ENCODE peak calls at places on chromosome 15, in nine cellular contexts. N is esophagus muscularis mucosa; X is CD8-positive, alpha-beta T cell; W is stomach; O is WTC11; D is dorsolateral prefrontal cortex; I is GM12865; R is heart left ventricle; S is A549. P is an unnamed sample.

GRCh38 chr15:41934843-41935242 is 37.5 kb downstream of the EHD4 start:
- DNase-seq in N (no peak), X (peak; percentile 81), W (peak; percentile 46), O (no peak), D (no peak), I (peak; percentile 58), R (no peak), S (no peak), P (no peak)

GRCh38 chr15:82168296-82168695 is 94.2 kb downstream of the EFL1 start:
- DNase-seq in N (no peak), X (no peak), W (no peak), O (no peak), D (no peak), I (no peak), R (no peak), S (no peak), P (no peak)

GRCh38 chr15:57505949-57506391 is 85.7 kb upstream of the MYZAP start:
- DNase-seq in N (no peak), X (no peak), W (peak; percentile 90), O (no peak), D (no peak), I (no peak), R (peak; percentile 66), S (peak; percentile 39), P (peak; percentile 91)

GRCh38 chr15:66912441-66912840 is 153.0 kb upstream of the SMAD3 start:
- DNase-seq in N (no peak), X (no peak), W (no peak), O (no peak), D (no peak), I (no peak), R (no peak), S (no peak), P (no peak)

GRCh38 chr15:55576911-55577310 is 11.2 kb downstream of the PYGO1 start:
- DNase-seq in N (no peak), X (no peak), W (no peak), O (no peak), D (no peak), I (no peak), R (no peak), S (no peak), P (no peak)

GRCh38 chr15:68113273-68113672 is 59.2 kb downstream of the PIAS1 start:
- DNase-seq in N (no peak), X (no peak), W (no peak), O (no peak), D (no peak), I (no peak), R (no peak), S (no peak), P (no peak)

GRCh38 chr15:81189583-81190283 is 6.9 kb upstream of the IL16 start:
- DNase-seq in N (no peak), X (no peak), W (peak; percentile 34), O (no peak), D (no peak), I (no peak), R (peak; percentile 73), S (no peak), P (no peak)

GRCh38 chr15:93028632-93029612 is 60.1 kb downstream of the RGMA start:
- DNase-seq in N (peak; percentile 96), X (no peak), W (peak; percentile 88), O (no peak), D (peak; percentile 47), I (no peak), R (peak; percentile 89), S (no peak), P (peak; percentile 75)

GRCh38 chr15:101049282-101049681 is 130.1 kb downstream of the LRRK1 start:
- DNase-seq in N (peak; percentile 53), X (no peak), W (peak; percentile 7), O (no peak), D (no peak), I (no peak), R (no peak), S (no peak), P (peak; percentile 62)

GRCh38 chr15:58457466-58457965 is 25.7 kb downstream of the LIPC start:
- DNase-seq in N (no peak), X (no peak), W (no peak), O (no peak), D (no peak), I (peak; percentile 88), R (no peak), S (no peak), P (no peak)

GRCh38 chr15:60580650-60581415 is 101.9 kb upstream of the ICE2 start:
- DNase-seq in N (no peak), X (peak; percentile 67), W (no peak), O (no peak), D (no peak), I (peak; percentile 78), R (no peak), S (no peak), P (no peak)

GRCh38 chr15:59296181-59296617 is 76.5 kb downstream of the MYO1E start:
- DNase-seq in N (no peak), X (no peak), W (no peak), O (no peak), D (no peak), I (no peak), R (no peak), S (peak; percentile 62), P (no peak)

GRCh38 chr15:60729850-60730458 is 251.0 kb upstream of the ICE2 start:
- DNase-seq in N (no peak), X (no peak), W (no peak), O (no peak), D (no peak), I (peak; percentile 40), R (no peak), S (no peak), P (no peak)

GRCh38 chr15:65638681-65639089 is 16.9 kb downstream of the SLC24A1 start:
- DNase-seq in N (no peak), X (no peak), W (no peak), O (no peak), D (no peak), I (peak; percentile 78), R (no peak), S (peak; percentile 84), P (no peak)

GRCh38 chr15:78085928-78086327 is 6.4 kb upstream of the SH2D7 start:
- DNase-seq in N (no peak), X (no peak), W (no peak), O (no peak), D (no peak), I (no peak), R (no peak), S (no peak), P (no peak)

GRCh38 chr15:76973362-76973743 is 21.6 kb upstream of the PSTPIP1 start:
- DNase-seq in N (no peak), X (peak; percentile 75), W (no peak), O (peak; percentile 84), D (peak; percentile 51), I (peak; percentile 75), R (peak; percentile 73), S (peak; percentile 45), P (peak; percentile 75)

GRCh38 chr15:74889390-74889881 is 406 bp upstream of the MPI start:
- DNase-seq in N (peak; percentile 92), X (no peak), W (peak; percentile 34), O (peak; percentile 40), D (peak; percentile 22), I (no peak), R (peak; percentile 74), S (no peak), P (no peak)

GRCh38 chr15:66025972-66026371 is 156.7 kb downstream of the RAB11A start:
- DNase-seq in N (no peak), X (no peak), W (no peak), O (peak; percentile 46), D (no peak), I (no peak), R (no peak), S (no peak), P (no peak)

GRCh38 chr15:95605098-95605497 is 725.4 kb upstream of the NR2F2 start:
- DNase-seq in N (no peak), X (no peak), W (no peak), O (no peak), D (no peak), I (no peak), R (no peak), S (no peak), P (no peak)

DNA sequence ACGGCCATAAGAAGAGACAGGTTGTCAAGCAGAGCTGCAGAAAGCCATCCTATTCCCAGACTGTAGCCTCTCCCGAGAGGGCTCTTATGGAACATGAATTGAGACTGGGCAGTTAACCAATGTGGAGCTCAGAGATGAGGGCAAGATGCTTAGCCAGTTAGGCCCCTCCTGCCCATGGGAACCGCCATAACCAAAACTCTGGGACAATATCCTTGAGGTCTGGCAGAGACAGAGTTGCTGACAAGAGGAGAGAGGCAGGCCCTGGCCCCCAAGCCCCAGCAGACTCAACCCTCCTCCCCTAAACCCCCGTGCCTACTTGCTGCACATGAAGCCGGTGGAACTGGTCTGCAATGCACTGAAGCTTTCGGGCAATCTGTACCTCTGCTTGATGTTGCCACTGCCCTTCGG is 4.8 kb downstream of the BMF start:
- DNase-seq in N (no peak), X (no peak), W (no peak), O (no peak), D (no peak), I (no peak), R (no peak), S (no peak), P (no peak)
- TF ChIP-seq CTCF in N (no peak), X (no peak), W (no peak), O (no peak), D (no peak), I (no peak), R (no peak), S (no peak), P (no peak)

GRCh38 chr15:71154607-71155200 is 39.4 kb downstream of the THSD4 start:
- DNase-seq in N (peak; percentile 88), X (no peak), W (no peak), O (no peak), D (no peak), I (no peak), R (no peak), S (no peak), P (no peak)
- TF ChIP-seq CTCF in N (no peak), X (no peak), W (no peak), O (no peak), D (no peak), I (no peak), R (no peak), S (no peak), P (no peak)

DNA sequence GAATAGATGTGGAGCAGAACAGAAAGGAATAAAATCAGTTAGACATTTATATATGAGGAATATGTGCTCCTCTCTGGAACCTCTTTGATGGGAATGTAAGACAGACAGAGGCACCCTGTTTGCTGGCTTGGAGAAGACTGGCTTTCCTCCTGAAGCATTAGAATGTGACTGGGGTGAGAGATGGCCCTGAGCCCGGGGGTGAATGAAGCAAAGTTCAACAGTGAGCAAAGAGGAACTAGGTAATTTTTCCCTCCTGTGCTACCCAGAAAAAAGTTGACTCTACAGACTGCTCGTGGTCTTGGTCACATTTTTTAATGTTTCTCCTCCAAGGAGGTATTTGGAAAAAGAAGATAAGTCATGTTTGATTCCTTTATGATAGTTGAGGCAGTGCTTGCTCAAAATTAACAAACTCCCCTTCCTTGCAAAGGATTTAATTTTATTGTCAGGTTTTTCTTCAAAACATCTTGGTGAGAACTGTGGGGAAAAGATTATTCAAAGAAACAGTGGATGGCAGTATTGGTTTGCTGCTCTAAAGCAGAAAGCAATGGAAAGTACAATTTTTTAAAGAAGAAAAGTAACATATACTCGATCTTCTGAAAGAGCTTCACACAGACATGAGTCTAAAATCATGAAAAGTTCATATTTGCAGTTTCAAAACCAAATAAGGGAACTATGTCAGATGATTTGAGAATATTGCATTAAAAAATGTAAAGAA is 370.4 kb upstream of the CDIN1 start:
- DNase-seq in N (no peak), X (no peak), W (no peak), O (no peak), D (no peak), I (no peak), R (no peak), S (no peak), P (no peak)
- TF ChIP-seq CTCF in N (no peak), X (no peak), W (no peak), O (no peak), D (no peak), I (no peak), R (peak; percentile 29), S (no peak), P (peak; percentile 55)

GRCh38 chr15:72732554-72732953 is 46.5 kb downstream of the BBS4 start:
- DNase-seq in N (no peak), X (no peak), W (no peak), O (no peak), D (no peak), I (no peak), R (no peak), S (no peak), P (no peak)
- TF ChIP-seq CTCF in N (no peak), X (no peak), W (no peak), O (no peak), D (no peak), I (no peak), R (no peak), S (no peak), P (no peak)

P was measured in osteocyte.